ENCODE peak calls at places on chromosomes 7 and 10, in four cellular contexts. V is MM.1S, Y is right cardiac atrium, U is cardiac muscle cell. F is an unnamed sample. For H3K4me1 and H3K27me3, the result is how much of the 10 kb centered on the place peaks cover.

GRCh38 chr7:81645435-81645834 is 124.4 kb downstream of the HGF start:
- DNase-seq in Y (no peak), U (no peak), V (peak), F (no peak)

GRCh38 chr7:8175929-8176369 is 86.0 kb downstream of the ICA1 start:
- DNase-seq in V (no peak), Y (no peak), U (no peak), F (no peak)

GRCh38 chr7:127798769-127799372 is 146.9 kb downstream of the SND1 start:
- DNase-seq in U (no peak), V (no peak), Y (no peak), F (no peak)

GRCh38 chr7:117829450-117829849 is 43.8 kb downstream of the CTTNBP2 start:
- DNase-seq in Y (no peak), U (no peak), V (no peak), F (no peak)

GRCh38 chr7:139745330-139746143 is 32.3 kb downstream of the HIPK2 start:
- DNase-seq in V (no peak), Y (no peak), U (no peak), F (no peak)

GRCh38 chr10:17984056-17984455 is 32.3 kb downstream of the SLC39A12 start:
- DNase-seq in Y (no peak), U (no peak), V (peak), F (no peak)

GRCh38 chr7:106178593-106179134 is 66.6 kb upstream of the SYPL1 start:
- DNase-seq in Y (no peak), V (no peak), U (no peak), F (no peak)

GRCh38 chr7:98753176-98753575 is 116.6 kb downstream of the TMEM130 start:
- DNase-seq in V (no peak), Y (no peak), U (no peak), F (no peak)

GRCh38 chr7:52726986-52727385 is 308.4 kb upstream of the POM121L12 start:
- DNase-seq in Y (no peak), U (peak), V (no peak), F (no peak)

GRCh38 chr7:28933874-28934265 is 24.3 kb downstream of the TRIL start:
- DNase-seq in U (no peak), Y (no peak), V (no peak), F (no peak)

GRCh38 chr10:74418285-74418872 is 267.4 kb downstream of the ADK start:
- DNase-seq in Y (no peak), U (peak), V (no peak), F (no peak)

GRCh38 chr10:84613336-84614021 is 285.1 kb downstream of the CCSER2 start:
- DNase-seq in U (peak), V (peak), Y (no peak), F (no peak)

GRCh38 chr10:105535478-105535877 is 894.4 kb downstream of the SORCS3 start:
- DNase-seq in U (no peak), Y (no peak), V (no peak), F (no peak)

GRCh38 chr7:28853834-28854749 is 104.0 kb downstream of the TRIL start:
- DNase-seq in Y (peak), V (peak), U (peak), F (peak)

GRCh38 chr7:137469191-137469811 is 125.8 kb upstream of the PTN start:
- DNase-seq in U (no peak), V (no peak), Y (no peak), F (no peak)

GRCh38 chr7:111958889-111959288 is 247.3 kb downstream of the DOCK4 start:
- DNase-seq in Y (no peak), V (no peak), U (peak), F (no peak)

GRCh38 chr10:18140957-18141888 is 999 bp downstream of the CACNB2 start:
- DNase-seq in V (no peak), U (peak), Y (no peak), F (no peak)

DNA sequence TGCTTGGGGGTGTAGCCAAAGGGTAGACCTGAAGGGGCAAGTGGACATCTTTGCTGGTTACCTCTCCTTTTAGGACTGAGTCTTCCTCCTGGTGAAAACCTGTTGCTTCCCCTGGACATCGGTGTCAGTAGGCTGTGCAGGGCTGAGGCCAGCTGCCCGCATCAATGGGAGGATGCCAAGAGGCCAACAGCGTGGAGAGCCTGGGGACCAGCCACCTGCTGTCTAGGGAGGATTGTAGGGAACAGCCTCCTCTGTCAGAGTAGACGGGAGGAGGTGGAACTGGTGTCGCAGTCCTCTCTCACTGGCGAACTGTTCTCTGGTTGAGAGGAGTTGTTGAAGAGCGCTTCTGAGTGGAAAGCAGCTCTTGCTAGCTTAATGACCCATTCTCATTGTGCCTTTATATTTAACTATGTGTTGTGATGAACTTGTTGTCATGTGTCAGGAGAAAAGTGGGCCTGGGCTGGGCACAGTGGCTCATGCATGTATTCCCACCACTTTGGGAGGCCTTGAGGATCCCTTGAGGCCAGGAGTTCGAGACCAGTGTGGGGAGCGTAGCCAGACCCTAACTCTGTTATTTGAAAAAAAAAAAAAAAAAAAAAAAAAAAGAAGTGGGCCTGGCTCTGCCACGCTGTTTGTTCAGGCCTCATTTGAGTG is 1.8 kb downstream of the SUFU start:
- DNase-seq in Y (no peak), U (no peak), V (no peak), F (no peak)
- H3K4me1 ChIP-seq in Y (under half), U (under half), V (under half), F (under half)

GRCh38 chr7:69603937-69604494 is 5.7 kb downstream of the AUTS2 start:
- DNase-seq in U (no peak), Y (no peak), V (no peak), F (peak)
- H3K27me3 ChIP-seq in U (under half), Y (under half), V (under half), F (under half)

DNA sequence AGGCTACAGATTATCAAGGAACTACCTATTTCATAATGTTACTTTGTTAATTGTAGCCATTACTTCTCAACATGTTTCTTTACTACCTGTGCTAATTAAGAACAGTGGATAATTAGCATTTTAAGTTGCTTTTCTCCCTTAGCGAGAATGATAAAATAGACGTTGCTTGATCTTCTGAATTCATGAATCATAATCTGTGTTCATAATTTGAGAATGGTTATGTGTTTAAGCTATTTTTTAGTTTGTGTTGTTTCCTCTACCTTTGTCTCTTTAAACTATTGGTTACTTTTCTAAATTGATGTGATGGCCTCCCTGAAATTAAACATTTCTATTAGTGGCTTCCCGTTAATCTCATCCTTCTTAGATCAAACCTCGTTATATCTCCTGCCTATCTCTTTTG is at the start of gene ZRANB1:
- DNase-seq in Y (no peak), U (no peak), V (no peak), F (no peak)
- H3K4me1 ChIP-seq in Y (under half), U (under half), V (under half), F (under half)

GRCh38 chr7:20787658-20788057 is 972 bp upstream of the SP8 start:
- DNase-seq in Y (no peak), V (no peak), U (no peak), F (no peak)
- H3K27me3 ChIP-seq in Y (under half), V (under half), U (half or more), F (half or more)

GRCh38 chr7:73521636-73522080 is 435 bp downstream of the BAZ1B start:
- DNase-seq in U (peak), V (peak), Y (peak), F (no peak)
- H3K4me1 ChIP-seq in U (under half), V (under half), Y (under half), F (half or more)

DNA sequence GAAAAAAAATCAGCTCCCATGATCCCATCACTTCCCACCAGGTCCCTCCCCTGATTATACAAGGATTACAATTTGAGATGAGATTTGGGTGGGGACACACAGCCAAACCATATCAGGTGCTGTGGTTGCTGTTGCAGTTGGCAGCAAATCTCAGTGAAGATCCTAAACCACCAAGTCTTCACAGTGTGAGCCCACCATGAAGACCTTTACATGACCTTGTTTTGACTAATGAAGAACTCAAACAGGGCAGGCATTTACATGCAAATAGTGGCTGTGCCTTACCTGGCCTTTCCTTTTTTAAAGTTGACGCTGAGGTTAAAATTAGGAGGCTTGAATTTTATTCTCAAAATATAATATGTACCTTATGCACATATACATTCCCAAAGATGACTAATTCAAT is 242.6 kb downstream of the ACTR3B start:
- DNase-seq in Y (no peak), V (no peak), U (no peak), F (no peak)
- H3K27me3 ChIP-seq in Y (under half), V (under half), U (under half), F (under half)

DNA sequence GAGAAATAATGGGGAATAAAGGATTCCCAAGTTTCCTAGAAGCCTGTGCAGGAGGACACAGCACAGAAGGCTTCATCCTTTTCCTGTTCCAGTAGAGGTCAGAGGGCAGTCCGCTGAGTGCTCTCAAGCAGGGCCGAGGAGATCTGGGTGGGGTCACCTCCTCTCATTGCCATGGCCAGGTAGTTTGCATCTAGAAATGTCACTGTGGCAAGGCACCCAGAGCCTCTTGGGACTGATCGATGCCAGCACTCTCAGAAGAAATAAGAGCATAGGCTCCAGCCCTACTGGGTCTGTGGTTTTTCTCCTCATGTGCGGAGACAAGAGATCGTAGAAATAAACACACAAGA is 7.9 kb downstream of the NUB1 start:
- DNase-seq in V (no peak), U (no peak), Y (no peak), F (no peak)
- H3K4me1 ChIP-seq in V (under half), U (under half), Y (under half), F (under half)

F was measured in CD4-positive, alpha-beta memory T cell.